ENCODE peak calls at places on chromosomes 7 and 10, in eight cellular contexts. B is activated CD4-positive, alpha-beta T cell treated with anti-CD3 and anti-CD28 coated beads, Interleukin-2, amount 50 U/mL, for 1 hour; Q is stimulated activated CD8-positive, alpha-beta memory T cell treated with anti-CD3 and anti-CD28 coated beads, Interleukin-2, amount 100 ng/mL, for 48 hours; C is astrocyte of the spinal cord; R is CD4-positive, CD25-positive, alpha-beta regulatory T cell; Z is aorta; P is mammary epithelial cell; T is GM13976. U is an unnamed sample.

GRCh38 chr10:66925896-66926719 is at the start of gene LRRTM3:
- DNase-seq in B (no peak), Q (peak), C (peak), R (peak), Z (no peak), P (peak), T (peak), U (peak)

GRCh38 chr10:84026821-84027257 is 112.5 kb upstream of the GHITM start:
- DNase-seq in B (no peak), Q (no peak), C (no peak), R (peak), Z (no peak), P (no peak), T (peak), U (peak)

GRCh38 chr10:112232670-112233069 is 49.1 kb upstream of the GPAM start:
- DNase-seq in B (no peak), Q (no peak), C (no peak), R (no peak), Z (no peak), P (no peak), T (no peak), U (no peak)

GRCh38 chr10:27247441-27247840 is 6.8 kb upstream of the ACBD5 start:
- DNase-seq in B (no peak), Q (no peak), C (no peak), R (no peak), Z (no peak), P (no peak), T (no peak), U (no peak)

GRCh38 chr7:66912195-66912594 is 8.8 kb upstream of the TMEM248 start:
- DNase-seq in B (no peak), Q (no peak), C (no peak), R (no peak), Z (no peak), P (no peak), T (no peak), U (no peak)

GRCh38 chr7:98840604-98841508 is 29.0 kb downstream of the TMEM130 start:
- DNase-seq in B (no peak), Q (no peak), C (peak), R (no peak), Z (no peak), P (no peak), T (no peak), U (no peak)

GRCh38 chr10:47340613-47341170 is 7.5 kb upstream of the RBP3 start:
- DNase-seq in B (peak), Q (peak), C (peak), R (peak), Z (peak), P (peak), T (peak), U (peak)

GRCh38 chr7:30598121-30598876 is 3.6 kb downstream of the GARS1 start:
- DNase-seq in B (no peak), Q (no peak), C (no peak), R (no peak), Z (no peak), P (peak), T (no peak), U (peak)

GRCh38 chr10:132878730-132879407 is 63.5 kb downstream of the CFAP46 start:
- DNase-seq in B (no peak), Q (no peak), C (no peak), R (no peak), Z (peak), P (no peak), T (peak), U (no peak)

GRCh38 chr7:90298145-90299038 is 22.7 kb downstream of the FAM237B start:
- DNase-seq in B (no peak), Q (no peak), C (peak), R (peak), Z (no peak), P (peak), T (peak), U (peak)

GRCh38 chr10:123069271-123069670 is 60.5 kb downstream of the ACADSB start:
- DNase-seq in B (no peak), Q (no peak), C (no peak), R (no peak), Z (no peak), P (no peak), T (no peak), U (no peak)

GRCh38 chr10:131728829-131729228 is 172.0 kb upstream of the PPP2R2D start:
- DNase-seq in B (no peak), Q (no peak), C (no peak), R (no peak), Z (no peak), P (no peak), T (peak), U (no peak)

GRCh38 chr7:10708447-10708846 is 265.2 kb upstream of the PHF14 start:
- DNase-seq in B (no peak), Q (no peak), C (no peak), R (peak), Z (no peak), P (no peak), T (no peak), U (no peak)

GRCh38 chr7:727806-728460 is 852 bp upstream of the PRKAR1B start:
- DNase-seq in B (no peak), Q (no peak), C (no peak), R (no peak), Z (no peak), P (no peak), T (no peak), U (peak)

GRCh38 chr7:157558061-157558460 is 221.3 kb downstream of the DNAJB6 start:
- DNase-seq in B (no peak), Q (no peak), C (no peak), R (no peak), Z (peak), P (no peak), T (no peak), U (no peak)

GRCh38 chr7:129990403-129991192 is 37.8 kb upstream of the UBE2H start:
- DNase-seq in B (no peak), Q (no peak), C (no peak), R (no peak), Z (no peak), P (no peak), T (no peak), U (peak)

GRCh38 chr10:78520737-78521430 is 487.2 kb downstream of the RPS24 start:
- DNase-seq in B (no peak), Q (no peak), C (peak), R (peak), Z (no peak), P (peak), T (no peak), U (peak)

GRCh38 chr7:158919686-158920085 is 63.3 kb downstream of the DYNC2I1 start:
- DNase-seq in B (no peak), Q (no peak), C (no peak), R (no peak), Z (no peak), P (no peak), T (no peak), U (no peak)

GRCh38 chr7:16189026-16189715 is 232.2 kb downstream of the CRPPA start:
- DNase-seq in B (no peak), Q (no peak), C (peak), R (no peak), Z (no peak), P (peak), T (no peak), U (peak)

GRCh38 chr10:31359979-31360378 is 41.0 kb downstream of the ZEB1 start:
- DNase-seq in B (no peak), Q (no peak), C (no peak), R (no peak), Z (no peak), P (no peak), T (no peak), U (peak)

GRCh38 chr7:2978403-2978802 is 65.3 kb downstream of the CARD11 start:
- DNase-seq in B (peak), Q (peak), C (no peak), R (peak), Z (no peak), P (peak), T (peak), U (no peak)

GRCh38 chr7:70693300-70693689 is 438.6 kb upstream of the GALNT17 start:
- DNase-seq in B (no peak), Q (no peak), C (peak), R (no peak), Z (peak), P (no peak), T (no peak), U (no peak)

GRCh38 chr10:97724341-97724941 is 10.9 kb downstream of the MARVELD1 start:
- DNase-seq in B (no peak), Q (no peak), C (no peak), R (no peak), Z (peak), P (peak), T (no peak), U (peak)

GRCh38 chr7:99601656-99602310 is 3.7 kb downstream of the TMEM225B start:
- DNase-seq in B (no peak), Q (no peak), C (no peak), R (no peak), Z (no peak), P (no peak), T (peak), U (no peak)

GRCh38 chr7:67518580-67518979 is 521.9 kb downstream of the TYW1 start:
- DNase-seq in B (no peak), Q (no peak), C (no peak), R (no peak), Z (no peak), P (no peak), T (no peak), U (no peak)

U was measured in adipocyte.